ENCODE peak calls at places on chromosomes 1 and 21, in ten cellular contexts. K is glutamatergic neuron; G is AG10803; M is CD8-positive, alpha-beta T cell; I is left ventricle myocardium inferior; N is AG04450; V is lower lobe of right lung; Q is type B pancreatic cell; O is WTC11; J is left lung. C is an unnamed sample.

GRCh38 chr1:153571706-153572105 is 6.1 kb upstream of the S100A2 start:
- DNase-seq in K (no peak), G (no peak), M (no peak), I (no peak), N (no peak), V (no peak), Q (no peak), O (no peak), J (no peak), C (no peak)

GRCh38 chr1:27382950-27383627 is at the start of gene CD164L2:
- DNase-seq in K (peak), G (no peak), M (no peak), I (no peak), N (no peak), V (peak), Q (no peak), O (peak), J (peak), C (no peak)

GRCh38 chr1:212074313-212074712 is 38.8 kb downstream of the DTL start:
- DNase-seq in K (no peak), G (no peak), M (no peak), I (no peak), N (no peak), V (no peak), Q (no peak), O (no peak), J (no peak), C (no peak)

GRCh38 chr1:201481004-201481380 is 12.0 kb upstream of the PHLDA3 start:
- DNase-seq in K (no peak), G (no peak), M (no peak), I (no peak), N (no peak), V (no peak), Q (no peak), O (peak), J (no peak), C (no peak)

GRCh38 chr1:230206976-230207375 is 139.9 kb downstream of the GALNT2 start:
- DNase-seq in K (no peak), G (no peak), M (no peak), I (no peak), N (no peak), V (no peak), Q (no peak), O (no peak), J (no peak), C (no peak)

GRCh38 chr1:112337028-112337531 is 58.9 kb upstream of the CTTNBP2NL start:
- DNase-seq in K (peak), G (peak), M (no peak), I (peak), N (peak), V (peak), Q (no peak), O (peak), J (peak), C (no peak)

GRCh38 chr1:56836359-56836758 is 17.2 kb upstream of the FYB2 start:
- DNase-seq in K (no peak), G (no peak), M (no peak), I (no peak), N (no peak), V (no peak), Q (no peak), O (no peak), J (no peak), C (no peak)

GRCh38 chr1:93437976-93438605 is 9.8 kb upstream of the FNBP1L start:
- DNase-seq in K (no peak), G (peak), M (no peak), I (no peak), N (peak), V (no peak), Q (no peak), O (no peak), J (no peak), C (peak)

GRCh38 chr1:60865146-60865545 is 217.2 kb upstream of the NFIA start:
- DNase-seq in K (no peak), G (no peak), M (no peak), I (no peak), N (no peak), V (no peak), Q (no peak), O (no peak), J (no peak), C (no peak)

GRCh38 chr1:116738673-116739370 is 15.4 kb upstream of the CD2 start:
- DNase-seq in K (no peak), G (no peak), M (peak), I (no peak), N (no peak), V (no peak), Q (no peak), O (no peak), J (no peak), C (no peak)

GRCh38 chr1:145988773-145989172 is 7.6 kb downstream of the TXNIP start:
- DNase-seq in K (no peak), G (no peak), M (no peak), I (no peak), N (no peak), V (no peak), Q (no peak), O (no peak), J (no peak), C (no peak)

GRCh38 chr21:45799765-45800338 is 156.3 kb downstream of the PCBP3 start:
- DNase-seq in K (no peak), G (no peak), M (no peak), I (no peak), N (no peak), V (no peak), Q (no peak), O (no peak), J (peak), C (no peak)

GRCh38 chr1:29549001-29549400 is 312.7 kb downstream of the PTPRU start:
- DNase-seq in K (no peak), G (no peak), M (no peak), I (no peak), N (no peak), V (no peak), Q (no peak), O (no peak), J (no peak), C (no peak)

GRCh38 chr1:232176222-232176621 is 453.7 kb downstream of the SIPA1L2 start:
- DNase-seq in K (no peak), G (no peak), M (no peak), I (no peak), N (no peak), V (no peak), Q (no peak), O (no peak), J (no peak), C (no peak)

DNA sequence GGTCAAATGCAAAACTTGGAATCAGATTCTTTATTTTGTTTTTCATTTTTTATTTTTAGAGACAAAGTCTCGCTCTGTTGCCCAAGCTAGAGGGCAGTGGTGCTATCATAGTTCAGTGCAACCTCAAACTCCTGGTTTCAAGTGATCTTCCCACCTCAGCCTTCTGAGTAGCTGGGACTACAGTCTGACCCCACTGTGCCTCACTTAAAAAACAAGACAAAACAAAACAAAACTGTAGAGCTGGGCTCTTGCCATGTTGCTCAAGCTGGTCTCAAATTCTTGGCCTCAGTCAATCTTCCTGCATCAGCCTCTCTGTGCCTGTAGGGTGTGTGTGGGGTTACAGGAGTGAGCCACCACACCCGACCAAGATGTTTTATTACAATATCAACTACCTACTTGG is 396.0 kb upstream of the USP24 start:
- DNase-seq in K (no peak), G (peak), M (no peak), I (no peak), N (no peak), V (no peak), Q (no peak), O (no peak), J (no peak), C (peak)
- TF ChIP-seq CTCF in K (no peak), G (peak), M (no peak), I (no peak), N (no peak), V (no peak), Q (no peak), O (no peak), J (no peak), C (peak)

GRCh38 chr1:3431686-3432085 is 22.8 kb upstream of the ARHGEF16 start:
- DNase-seq in K (no peak), G (no peak), M (no peak), I (no peak), N (no peak), V (no peak), Q (no peak), O (no peak), J (peak), C (no peak)

GRCh38 chr1:3430820-3431219 is 23.6 kb upstream of the ARHGEF16 start:
- DNase-seq in K (no peak), G (no peak), M (no peak), I (no peak), N (no peak), V (no peak), Q (no peak), O (no peak), J (peak), C (no peak)

GRCh38 chr1:3432306-3432705 is 22.2 kb upstream of the ARHGEF16 start:
- DNase-seq in K (no peak), G (no peak), M (no peak), I (no peak), N (no peak), V (peak), Q (no peak), O (no peak), J (peak), C (no peak)

GRCh38 chr1:3430406-3430805 is 24.1 kb upstream of the ARHGEF16 start:
- DNase-seq in K (no peak), G (no peak), M (no peak), I (no peak), N (no peak), V (no peak), Q (no peak), O (no peak), J (peak), C (no peak)

GRCh38 chr1:3431266-3431665 is 23.2 kb upstream of the ARHGEF16 start:
- DNase-seq in K (peak), G (no peak), M (no peak), I (no peak), N (no peak), V (no peak), Q (no peak), O (peak), J (peak), C (no peak)
- TF ChIP-seq CTCF in K (peak), G (peak), M (no peak), I (peak), N (peak), V (no peak), Q (peak), O (no peak), J (no peak), C (peak)

GRCh38 chr1:180365039-180365438 is 135.0 kb downstream of the LHX4 start:
- DNase-seq in K (no peak), G (no peak), M (no peak), I (no peak), N (no peak), V (no peak), Q (no peak), O (no peak), J (no peak), C (no peak)
- TF ChIP-seq CTCF in K (peak), G (peak), M (no peak), I (no peak), N (no peak), V (no peak), Q (peak), O (peak), J (no peak), C (peak)

GRCh38 chr1:83547903-83548302 is 451.0 kb downstream of the TTLL7 start:
- DNase-seq in K (no peak), G (peak), M (no peak), I (no peak), N (no peak), V (no peak), Q (no peak), O (no peak), J (no peak), C (no peak)
- TF ChIP-seq CTCF in K (no peak), G (no peak), M (no peak), I (no peak), N (no peak), V (no peak), Q (no peak), O (no peak), J (no peak), C (no peak)

C was measured in astrocyte of the spinal cord.